ENCODE peak calls at places on chromosome 12, in four cellular contexts. X, Q, T and V are unnamed samples.
A peak's percentile ranks its signal among the peaks of the same experiment; 100 is the strongest.

GRCh38 chr12:31736472-31736871 is 7.7 kb upstream of the AMN1 start:
- DNase-seq in X (no peak), Q (no peak), T (no peak), V (peak; percentile 87)

GRCh38 chr12:101086490-101086889 is 123.5 kb downstream of the SLC5A8 start:
- DNase-seq in X (no peak), Q (no peak), T (no peak), V (peak; percentile 51)

GRCh38 chr12:27253347-27253746 is 9.3 kb downstream of the STK38L start:
- DNase-seq in X (no peak), Q (no peak), T (no peak), V (no peak)

GRCh38 chr12:51009038-51009437 is 17.1 kb downstream of the SLC11A2 start:
- DNase-seq in X (no peak), Q (peak; percentile 59), T (peak; percentile 42), V (peak; percentile 22)

GRCh38 chr12:23906329-23906728 is 43.1 kb downstream of the SOX5 start:
- DNase-seq in X (no peak), Q (no peak), T (no peak), V (peak; percentile 55)

GRCh38 chr12:3205742-3206519 is 128.8 kb downstream of the TSPAN9 start:
- DNase-seq in X (no peak), Q (no peak), T (no peak), V (no peak)

GRCh38 chr12:18824287-18824686 is 86.4 kb downstream of the CAPZA3 start:
- DNase-seq in X (no peak), Q (no peak), T (no peak), V (no peak)

GRCh38 chr12:15682826-15683225 is 106.4 kb downstream of the EPS8 start:
- DNase-seq in X (no peak), Q (no peak), T (no peak), V (no peak)

GRCh38 chr12:34297126-34297789 is 275.0 kb downstream of the ALG10 start:
- DNase-seq in X (peak; percentile 35), Q (no peak), T (no peak), V (no peak)

GRCh38 chr12:56633465-56634241 is 3.5 kb upstream of the BAZ2A start:
- DNase-seq in X (no peak), Q (no peak), T (no peak), V (no peak)

GRCh38 chr12:56635539-56636117 is 5.5 kb upstream of the BAZ2A start:
- DNase-seq in X (peak; percentile 79), Q (peak; percentile 53), T (no peak), V (no peak)

GRCh38 chr12:56634242-56634836 is 4.2 kb upstream of the BAZ2A start:
- DNase-seq in X (peak; percentile 60), Q (peak; percentile 46), T (peak; percentile 77), V (no peak)

GRCh38 chr12:56636118-56636674 is 6.1 kb upstream of the BAZ2A start:
- DNase-seq in X (no peak), Q (peak; percentile 96), T (peak; percentile 88), V (peak; percentile 89)

DNA sequence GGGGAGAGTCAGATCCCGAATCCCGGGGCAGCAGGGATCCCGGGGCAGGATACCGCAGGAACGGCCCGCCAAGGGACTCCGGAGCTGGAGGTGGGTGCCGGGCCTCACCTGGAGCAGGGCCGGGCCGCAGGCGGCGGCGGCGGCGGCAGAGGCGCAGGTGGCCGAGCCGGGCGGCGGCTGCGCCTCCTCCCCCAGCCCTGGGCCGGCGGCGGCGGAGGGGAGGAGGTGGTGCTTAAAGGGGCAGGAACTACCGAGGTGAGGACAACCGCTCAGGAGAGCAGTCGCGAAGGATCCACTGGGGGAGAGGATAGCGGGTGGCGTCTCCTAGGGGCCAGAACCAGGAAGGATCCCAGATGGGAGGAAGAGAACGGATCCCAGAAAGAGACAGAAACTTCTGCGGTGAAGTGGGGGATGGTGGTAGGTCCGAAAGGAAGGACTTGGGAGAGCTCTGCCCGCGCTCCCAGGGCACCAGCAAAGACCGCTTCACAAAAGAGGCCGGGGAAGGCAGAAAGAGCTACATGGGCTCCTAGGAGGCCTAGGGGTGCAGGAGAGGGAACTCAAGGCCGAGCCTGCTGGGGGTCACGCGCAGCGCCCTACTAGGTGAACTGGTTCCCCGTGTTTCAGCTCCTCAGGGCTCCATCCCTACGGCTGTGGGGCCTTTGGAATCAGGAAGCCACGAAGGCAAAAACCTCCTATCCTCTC is 4.9 kb upstream of the BAZ2A start:
- DNase-seq in X (peak; percentile 93), Q (peak; percentile 77), T (peak; percentile 80), V (peak; percentile 86)
- TF ChIP-seq CTCF in X (no peak), Q (peak; percentile 59), T (no peak), V (peak; percentile 58)

GRCh38 chr12:131832393-131833231 is 4.4 kb downstream of the MMP17 start:
- DNase-seq in X (peak; percentile 73), Q (no peak), T (no peak), V (peak; percentile 66)

GRCh38 chr12:131829795-131830334 is 1.7 kb downstream of the MMP17 start:
- DNase-seq in X (peak; percentile 80), Q (no peak), T (no peak), V (no peak)

GRCh38 chr12:131830335-131831020 is 2.3 kb downstream of the MMP17 start:
- DNase-seq in X (peak; percentile 94), Q (peak; percentile 55), T (peak; percentile 59), V (peak; percentile 88)

GRCh38 chr12:131831635-131832041 is 3.4 kb downstream of the MMP17 start:
- DNase-seq in X (no peak), Q (no peak), T (no peak), V (peak; percentile 82)

GRCh38 chr12:131831021-131831571 is 2.9 kb downstream of the MMP17 start:
- DNase-seq in X (peak; percentile 79), Q (no peak), T (no peak), V (peak; percentile 22)
- H3K4me3 ChIP-seq in X (peak overlapping the region; percentile 46), Q (peak overlapping the region; percentile 59), T (peak overlapping the region; percentile 48), V (peak overlapping the region; percentile 62)

DNA sequence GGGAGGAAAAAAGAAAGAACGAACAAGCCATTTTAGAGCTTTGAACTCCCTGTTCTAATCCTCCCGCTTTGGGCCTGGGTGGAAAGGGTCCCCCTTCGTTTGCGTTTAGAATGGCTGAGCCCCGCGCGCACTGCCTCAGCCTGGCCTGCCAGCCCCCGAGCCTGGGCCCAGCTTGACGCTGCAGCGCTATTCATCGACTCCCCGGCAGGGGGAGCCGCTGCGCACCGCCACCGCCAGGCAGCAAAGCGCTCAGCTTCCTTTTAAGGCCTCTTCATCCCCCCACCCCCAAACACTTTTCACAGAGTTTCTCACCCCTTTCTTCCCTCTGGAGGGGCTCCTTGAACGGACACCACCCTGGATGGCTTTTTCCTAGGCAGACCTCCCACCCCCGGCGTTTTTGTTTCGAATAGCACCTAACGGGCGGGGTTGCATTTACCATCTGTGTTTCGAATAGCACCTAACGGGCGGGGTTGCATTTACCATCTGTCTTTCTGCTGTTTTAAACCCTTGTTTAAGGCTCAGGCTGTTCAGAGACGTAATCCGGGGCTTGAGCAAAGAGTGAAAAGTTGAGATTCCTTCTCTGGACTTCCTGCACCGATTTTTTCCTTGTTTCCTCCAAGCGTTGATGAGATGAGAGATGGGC is 56.4 kb upstream of the PIWIL1 start:
- DNase-seq in X (peak; percentile 90), Q (no peak), T (no peak), V (no peak)
- TF ChIP-seq CTCF in X (peak; percentile 35), Q (peak; percentile 29), T (no peak), V (peak; percentile 21)

DNA sequence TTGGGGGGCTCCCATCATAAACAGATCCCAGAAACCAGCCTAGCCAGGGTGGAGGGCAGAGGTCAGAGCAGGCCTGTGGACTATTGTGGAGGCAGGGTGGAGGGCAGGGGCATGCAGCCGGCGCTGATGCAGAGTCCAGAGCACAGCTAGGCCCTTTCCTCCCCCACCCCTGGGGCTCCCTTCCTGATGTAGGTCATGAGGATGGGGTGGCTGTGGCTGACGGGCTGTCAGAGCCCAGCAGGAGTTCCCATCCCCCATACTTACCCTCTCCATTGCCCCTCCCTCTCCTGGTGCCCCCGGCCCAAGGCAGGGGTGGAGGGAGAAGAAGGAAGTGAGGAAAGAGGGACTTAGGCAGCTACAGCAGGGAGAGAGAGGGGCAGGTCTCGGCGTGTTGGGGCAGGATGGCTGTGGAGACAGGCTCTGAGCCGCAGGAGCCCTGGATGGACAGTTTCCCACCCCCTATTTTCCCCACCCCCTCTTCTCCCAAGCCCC is 5.7 kb upstream of the ZNF385A start:
- DNase-seq in X (peak; percentile 50), Q (no peak), T (no peak), V (no peak)
- H3K4me3 ChIP-seq in X (no peak overlapping the region), Q (peak overlapping the region; percentile 45), T (no peak overlapping the region), V (no peak overlapping the region)

GRCh38 chr12:11805043-11805442 is 155.6 kb downstream of the ETV6 start:
- DNase-seq in X (no peak), Q (no peak), T (no peak), V (no peak)
- TF ChIP-seq CTCF in X (no peak), Q (peak; percentile 10), T (no peak), V (peak; percentile 4)